ENCODE peak calls at places on chromosome 18, in seven cellular contexts. E, N, W, Y, K, Z and X are unnamed samples.
A peak's percentile ranks its signal among the peaks of the same experiment; 100 is the strongest.

GRCh38 chr18:72155327-72155726 is 388.8 kb downstream of the CBLN2 start:
- DNase-seq in E (no peak), Y (no peak), K (no peak), Z (no peak), N (peak; percentile 57), W (no peak), X (no peak)

GRCh38 chr18:3248062-3248669 is 565 bp downstream of the MYL12A start:
- DNase-seq in E (no peak), Y (no peak), W (no peak), Z (no peak), K (peak; percentile 26), N (no peak), X (no peak)

GRCh38 chr18:9516437-9517064 is 41.2 kb downstream of the RALBP1 start:
- DNase-seq in E (peak; percentile 54), Z (peak; percentile 78), Y (peak; percentile 9), W (no peak), N (peak; percentile 3), K (no peak), X (no peak)

GRCh38 chr18:32425466-32425865 is 45.2 kb downstream of the GAREM1 start:
- DNase-seq in K (no peak), E (no peak), Y (no peak), W (no peak), Z (no peak), N (no peak), X (no peak)

GRCh38 chr18:44453505-44453904 is 227.2 kb upstream of the SETBP1 start:
- DNase-seq in E (no peak), N (no peak), W (no peak), Y (no peak), K (no peak), Z (no peak), X (no peak)

GRCh38 chr18:75238100-75238499 is 27.5 kb downstream of the TSHZ1 start:
- DNase-seq in Y (no peak), K (no peak), N (no peak), Z (no peak), E (no peak), W (no peak), X (no peak)

GRCh38 chr18:29271496-29271895 is 1094.6 kb upstream of the CDH2 start:
- DNase-seq in K (no peak), N (no peak), Y (no peak), W (no peak), E (no peak), Z (no peak), X (no peak)

GRCh38 chr18:8778824-8779223 is 73.5 kb downstream of the MTCL1 start:
- DNase-seq in N (no peak), W (no peak), Z (no peak), E (no peak), Y (no peak), K (no peak), X (no peak)

GRCh38 chr18:3235846-3236245 is 11.8 kb upstream of the MYL12A start:
- DNase-seq in Z (no peak), N (no peak), W (no peak), Y (no peak), K (no peak), E (no peak), X (no peak)

GRCh38 chr18:36294031-36294430 is 3.5 kb upstream of the FHOD3 start:
- DNase-seq in E (no peak), W (no peak), N (no peak), Y (no peak), K (no peak), Z (no peak), X (no peak)

GRCh38 chr18:79955302-79956075 is 4.0 kb upstream of the SLC66A2 start:
- DNase-seq in K (no peak), Y (no peak), W (no peak), Z (no peak), N (no peak), E (no peak), X (no peak)

GRCh38 chr18:71022389-71022788 is 733.5 kb downstream of the SOCS6 start:
- DNase-seq in Y (no peak), Z (no peak), N (no peak), W (no peak), K (no peak), E (no peak), X (no peak)

GRCh38 chr18:13587001-13587400 is 139.4 kb downstream of the FAM210A start:
- DNase-seq in Y (no peak), E (no peak), Z (no peak), N (no peak), K (no peak), W (no peak), X (no peak)

GRCh38 chr18:28903366-28903765 is 726.4 kb upstream of the CDH2 start:
- DNase-seq in Y (no peak), N (no peak), W (no peak), Z (no peak), K (no peak), E (no peak), X (no peak)

GRCh38 chr18:13386891-13387801 is 168.6 kb downstream of the LDLRAD4 start:
- DNase-seq in Z (no peak), E (no peak), Y (no peak), N (no peak), K (no peak), W (no peak), X (no peak)

GRCh38 chr18:79402977-79403722 is 7.4 kb downstream of the NFATC1 start:
- DNase-seq in W (no peak), E (no peak), Z (no peak), Y (no peak), K (no peak), N (no peak), X (peak; percentile 44)

GRCh38 chr18:12885500-12885899 is 1.5 kb upstream of the PTPN2 start:
- DNase-seq in E (no peak), Y (no peak), W (no peak), N (no peak), K (no peak), Z (no peak), X (no peak)

GRCh38 chr18:11251891-11252270 is 102.5 kb upstream of the PIEZO2 start:
- DNase-seq in E (no peak), N (no peak), W (no peak), Y (no peak), Z (no peak), K (no peak), X (no peak)

GRCh38 chr18:13051950-13052349 is 60.8 kb downstream of the CEP192 start:
- DNase-seq in Y (no peak), W (no peak), N (no peak), Z (no peak), K (no peak), E (no peak), X (no peak)

GRCh38 chr18:49859725-49860124 is 46.4 kb upstream of the ACAA2 start:
- DNase-seq in W (no peak), Z (no peak), Y (no peak), E (no peak), N (no peak), K (no peak), X (no peak)

GRCh38 chr18:23073996-23074606 is 61.2 kb upstream of the CABLES1 start:
- DNase-seq in N (no peak), Z (no peak), K (no peak), Y (no peak), E (no peak), W (no peak), X (no peak)

GRCh38 chr18:52341617-52342381 is 1.8 kb downstream of the DCC start:
- DNase-seq in W (no peak), K (no peak), E (no peak), Z (peak; percentile 12), N (peak; percentile 38), Y (no peak), X (no peak)

GRCh38 chr18:830315-830901 is 18.4 kb upstream of the YES1 start:
- DNase-seq in E (no peak), Y (no peak), K (no peak), N (no peak), Z (peak; percentile 57), W (peak; percentile 52), X (peak; percentile 64)

GRCh38 chr18:41347057-41347456 is 608.0 kb upstream of the PIK3C3 start:
- DNase-seq in W (no peak), Y (no peak), K (no peak), N (no peak), E (no peak), Z (no peak), X (no peak)

GRCh38 chr18:21904856-21905255 is 164.3 kb downstream of the MIB1 start:
- DNase-seq in E (no peak), N (no peak), Z (no peak), K (no peak), W (no peak), Y (no peak), X (no peak)

GRCh38 chr18:10057808-10058791 is 144.3 kb downstream of the VAPA start:
- DNase-seq in Y (no peak), E (peak; percentile 3), Z (no peak), K (no peak), W (peak; percentile 85), N (no peak), X (no peak)

GRCh38 chr18:74519320-74520095 is 14.8 kb upstream of the CNDP1 start:
- DNase-seq in K (no peak), Z (no peak), Y (no peak), N (no peak), E (no peak), W (no peak), X (no peak)

GRCh38 chr18:38025433-38026038 is 459.9 kb upstream of the CELF4 start:
- DNase-seq in Y (no peak), Z (no peak), N (no peak), K (no peak), E (no peak), W (no peak), X (no peak)

GRCh38 chr18:36697905-36698304 is 130.9 kb downstream of the TPGS2 start:
- DNase-seq in Z (peak; percentile 34), N (no peak), K (no peak), E (peak; percentile 28), W (no peak), Y (no peak), X (no peak)

GRCh38 chr18:75454022-75454795 is 26.7 kb upstream of the SMIM21 start:
- DNase-seq in E (no peak), K (no peak), Y (no peak), Z (no peak), W (no peak), N (no peak), X (no peak)

GRCh38 chr18:75120521-75120920 is 88.4 kb downstream of the PTGR3 start:
- DNase-seq in W (no peak), N (no peak), Z (no peak), Y (no peak), K (no peak), E (no peak), X (no peak)

GRCh38 chr18:44880170-44880569 is 199.5 kb downstream of the SETBP1 start:
- DNase-seq in W (no peak), N (no peak), K (no peak), E (no peak), Y (no peak), Z (no peak), X (no peak)

GRCh38 chr18:75247601-75248421 is 37.2 kb downstream of the TSHZ1 start:
- DNase-seq in E (peak; percentile 33), Z (no peak), K (no peak), W (no peak), Y (no peak), N (no peak), X (no peak)

GRCh38 chr18:48944634-48945033 is 6.1 kb downstream of the SMAD7 start:
- DNase-seq in Y (no peak), E (peak; percentile 25), N (no peak), W (no peak), Z (no peak), K (no peak), X (no peak)

GRCh38 chr18:32629990-32630389 is 142.8 kb downstream of the KLHL14 start:
- DNase-seq in K (no peak), W (no peak), Y (no peak), E (no peak), N (no peak), Z (no peak), X (no peak)